ENCODE peak calls at places on chromosomes 12 and 14, in nine cellular contexts. Y is neural progenitor cell, C is BJ, R is heart left ventricle, D is A549, T is Panc1, G is fibroblast of lung, X is fibroblast of pulmonary artery, S is heart right ventricle. U is an unnamed sample.

GRCh38 chr12:116697305-116698130 is 40.4 kb downstream of the SPRING1 start:
- DNase-seq in Y (peak), C (no peak), R (no peak), D (peak), T (no peak), G (no peak), X (no peak), S (peak), U (no peak)

GRCh38 chr12:106696861-106697417 is 77.5 kb upstream of the RIC8B start:
- DNase-seq in Y (no peak), C (no peak), R (no peak), D (no peak), T (no peak), G (no peak), X (no peak), S (no peak), U (no peak)

GRCh38 chr14:76309572-76310551 is 66.1 kb upstream of the ESRRB start:
- DNase-seq in Y (peak), C (no peak), R (peak), D (no peak), T (no peak), G (no peak), X (no peak), S (peak), U (no peak)

GRCh38 chr14:67411820-67412421 is at the start of gene PLEK2:
- DNase-seq in Y (no peak), C (no peak), R (peak), D (peak), T (no peak), G (peak), X (peak), S (no peak), U (peak)

GRCh38 chr14:74836251-74836957 is 39.5 kb downstream of the PROX2 start:
- DNase-seq in Y (no peak), C (no peak), R (no peak), D (no peak), T (no peak), G (peak), X (no peak), S (no peak), U (peak)

GRCh38 chr12:30828686-30829085 is 73.9 kb upstream of the CAPRIN2 start:
- DNase-seq in Y (no peak), C (no peak), R (no peak), D (no peak), T (no peak), G (peak), X (no peak), S (no peak), U (no peak)

GRCh38 chr14:20455355-20456300 is 602 bp downstream of the APEX1 start:
- DNase-seq in Y (peak), C (no peak), R (peak), D (no peak), T (no peak), G (peak), X (peak), S (no peak), U (peak)

GRCh38 chr12:130748786-130749185 is 32.7 kb upstream of the RIMBP2 start:
- DNase-seq in Y (no peak), C (no peak), R (no peak), D (no peak), T (no peak), G (peak), X (no peak), S (no peak), U (no peak)

GRCh38 chr12:95859344-95859816 is 628 bp downstream of the SNRPF start:
- DNase-seq in Y (peak), C (no peak), R (no peak), D (peak), T (no peak), G (peak), X (peak), S (no peak), U (peak)

GRCh38 chr12:67698711-67699603 is 50.4 kb downstream of the DYRK2 start:
- DNase-seq in Y (no peak), C (no peak), R (no peak), D (no peak), T (no peak), G (peak), X (peak), S (no peak), U (peak)

GRCh38 chr14:71803539-71804260 is 128.5 kb upstream of the RGS6 start:
- DNase-seq in Y (no peak), C (peak), R (no peak), D (peak), T (peak), G (peak), X (peak), S (no peak), U (peak)

GRCh38 chr12:49903700-49904423 is at the start of gene FAIM2:
- DNase-seq in Y (peak), C (peak), R (peak), D (no peak), T (no peak), G (peak), X (peak), S (peak), U (peak)

GRCh38 chr12:13127476-13127875 is 24.0 kb upstream of the GSG1 start:
- DNase-seq in Y (no peak), C (no peak), R (no peak), D (peak), T (no peak), G (no peak), X (no peak), S (no peak), U (no peak)

GRCh38 chr12:43675048-43675904 is 83.3 kb downstream of the PUS7L start:
- DNase-seq in Y (no peak), C (no peak), R (peak), D (no peak), T (no peak), G (peak), X (peak), S (no peak), U (no peak)

GRCh38 chr14:68612049-68612448 is 180.8 kb downstream of the ZFP36L1 start:
- DNase-seq in Y (no peak), C (no peak), R (no peak), D (no peak), T (no peak), G (no peak), X (peak), S (peak), U (peak)

GRCh38 chr12:93570552-93571359 is 1.7 kb upstream of the SOCS2 start:
- DNase-seq in Y (peak), C (peak), R (peak), D (peak), T (no peak), G (peak), X (peak), S (peak), U (peak)
- TF ChIP-seq CTCF in Y (no peak), C (no peak), R (no peak), D (no peak), T (no peak), G (no peak), X (no peak), S (no peak), U (no peak)

GRCh38 chr12:42565001-42565400 is 24.5 kb downstream of the PRICKLE1 start:
- DNase-seq in Y (no peak), C (no peak), R (no peak), D (no peak), T (no peak), G (no peak), X (no peak), S (no peak), U (no peak)
- H3K4me3 ChIP-seq in Y (no peak), C (no peak), R (no peak), D (no peak), T (no peak), G (no peak), X (no peak), S (no peak), U (no peak)

GRCh38 chr12:7060353-7060954 is at the start of gene C1S:
- DNase-seq in Y (peak), C (peak), R (peak), D (peak), T (no peak), G (peak), X (peak), S (peak), U (peak)
- TF ChIP-seq CTCF in Y (no peak), C (peak), R (peak), D (peak), T (peak), G (peak), X (peak), S (peak), U (peak)

GRCh38 chr14:58239259-58240210 is 5.1 kb upstream of the PSMA3 start:
- DNase-seq in Y (peak), C (no peak), R (peak), D (peak), T (peak), G (peak), X (peak), S (peak), U (peak)
- H3K4me3 ChIP-seq in Y (peak), C (peak), R (peak), D (peak), T (peak), G (peak), X (peak), S (peak), U (peak)

DNA sequence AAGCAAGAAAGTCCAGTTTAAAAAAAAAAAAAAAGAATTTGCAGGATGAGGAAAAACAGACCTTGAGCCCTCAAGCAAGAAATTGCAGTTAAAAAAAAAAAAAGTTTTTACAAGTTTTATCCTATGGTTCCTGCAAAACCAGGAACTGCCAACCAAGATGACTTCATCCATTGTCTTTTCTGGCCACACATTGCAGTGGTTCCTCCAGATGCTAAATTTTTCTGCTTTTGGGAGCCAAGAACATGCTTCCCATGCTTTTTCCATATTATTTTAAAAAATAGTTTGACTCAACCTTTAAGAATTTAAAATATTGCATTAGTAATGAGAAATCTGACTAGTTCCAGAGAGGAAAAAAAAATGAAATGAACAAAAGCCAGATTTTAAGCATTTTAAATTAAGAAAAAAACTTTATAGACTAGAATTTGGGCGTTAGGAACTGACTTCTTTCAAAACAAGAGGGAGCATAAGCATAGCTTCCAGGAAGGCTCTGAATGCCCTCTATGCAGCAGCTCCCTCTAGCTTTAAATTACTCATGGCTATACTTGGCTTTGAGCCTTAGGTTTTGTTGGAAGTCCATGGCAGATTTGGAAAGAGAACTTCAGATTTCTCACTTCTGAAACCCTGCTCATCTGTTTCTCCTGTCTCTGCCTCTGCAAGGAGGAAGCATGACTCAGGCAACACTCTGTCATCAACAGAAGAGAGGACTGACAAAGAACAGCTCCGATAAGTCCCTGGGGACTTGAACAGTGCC is 124.5 kb downstream of the GPR65 start:
- DNase-seq in Y (no peak), C (peak), R (no peak), D (peak), T (no peak), G (peak), X (peak), S (peak), U (peak)
- TF ChIP-seq CTCF in Y (no peak), C (peak), R (peak), D (no peak), T (no peak), G (no peak), X (peak), S (no peak), U (no peak)

GRCh38 chr14:100328495-100329163 is 5.5 kb downstream of the SLC25A47 start:
- DNase-seq in Y (no peak), C (no peak), R (peak), D (no peak), T (no peak), G (no peak), X (no peak), S (no peak), U (no peak)
- H3K4me3 ChIP-seq in Y (no peak), C (no peak), R (no peak), D (no peak), T (no peak), G (no peak), X (no peak), S (no peak), U (no peak)